ENCODE peak calls at places on chromosomes 1 and 21, in six cellular contexts. One of them, this sample, is unnamed.

GRCh38 chr1:165387505-165387904 is 31.0 kb upstream of the LMX1A start:
- DNase-seq in IMR-90: no peak
- DNase-seq in mesendoderm: no peak
- DNase-seq in H1: no peak
- DNase-seq in H9: no peak
- DNase-seq in mesenchymal stem cell: no peak
- DNase-seq in this sample: no peak

GRCh38 chr21:37193006-37193405 is 74.1 kb downstream of the VPS26C start:
- DNase-seq in IMR-90: no peak
- DNase-seq in mesendoderm: peak; percentile 72
- DNase-seq in H1: no peak
- DNase-seq in H9: peak; percentile 67
- DNase-seq in mesenchymal stem cell: no peak
- DNase-seq in this sample: no peak

GRCh38 chr1:51642739-51643142 is 25.8 kb downstream of the OSBPL9 start:
- DNase-seq in IMR-90: peak; percentile 96
- DNase-seq in mesendoderm: peak; percentile 76
- DNase-seq in H1: no peak
- DNase-seq in H9: no peak
- DNase-seq in mesenchymal stem cell: peak; percentile 91
- DNase-seq in this sample: peak; percentile 47

GRCh38 chr1:183303325-183303645 is 114.9 kb downstream of the NMNAT2 start:
- DNase-seq in IMR-90: no peak
- DNase-seq in mesendoderm: peak; percentile 58
- DNase-seq in H1: no peak
- DNase-seq in H9: no peak
- DNase-seq in mesenchymal stem cell: no peak
- DNase-seq in this sample: no peak

GRCh38 chr21:38993561-38993960 is 187.8 kb downstream of the ETS2 start:
- DNase-seq in IMR-90: peak; percentile 92
- DNase-seq in mesendoderm: no peak
- DNase-seq in H1: no peak
- DNase-seq in H9: no peak
- DNase-seq in mesenchymal stem cell: peak; percentile 81
- DNase-seq in this sample: peak; percentile 40

GRCh38 chr1:229624906-229625871 is 733 bp downstream of the TAF5L start:
- DNase-seq in IMR-90: peak; percentile 58
- DNase-seq in mesendoderm: peak; percentile 65
- DNase-seq in H1: peak; percentile 66
- DNase-seq in H9: peak; percentile 49
- DNase-seq in mesenchymal stem cell: peak; percentile 61
- DNase-seq in this sample: peak; percentile 91

GRCh38 chr1:52899445-52899894 is 22.1 kb downstream of the ECHDC2 start:
- DNase-seq in IMR-90: no peak
- DNase-seq in mesendoderm: no peak
- DNase-seq in H1: no peak
- DNase-seq in H9: no peak
- DNase-seq in mesenchymal stem cell: peak; percentile 33
- DNase-seq in this sample: no peak

GRCh38 chr1:230191079-230191478 is 124.0 kb downstream of the GALNT2 start:
- DNase-seq in IMR-90: peak; percentile 74
- DNase-seq in mesendoderm: no peak
- DNase-seq in H1: no peak
- DNase-seq in H9: no peak
- DNase-seq in mesenchymal stem cell: peak; percentile 85
- DNase-seq in this sample: peak; percentile 40

GRCh38 chr1:174659823-174660222 is 212.1 kb downstream of the GPR52 start:
- DNase-seq in IMR-90: peak; percentile 61
- DNase-seq in mesendoderm: no peak
- DNase-seq in H1: no peak
- DNase-seq in H9: no peak
- DNase-seq in mesenchymal stem cell: no peak
- DNase-seq in this sample: peak; percentile 53

GRCh38 chr1:215453440-215453839 is 113.7 kb upstream of the KCTD3 start:
- DNase-seq in IMR-90: no peak
- DNase-seq in mesendoderm: no peak
- DNase-seq in H1: no peak
- DNase-seq in H9: no peak
- DNase-seq in mesenchymal stem cell: no peak
- DNase-seq in this sample: no peak

GRCh38 chr1:64042331-64043100 is 160.9 kb upstream of the UBE2U start:
- DNase-seq in IMR-90: peak; percentile 98
- DNase-seq in mesendoderm: no peak
- DNase-seq in H1: no peak
- DNase-seq in H9: no peak
- DNase-seq in mesenchymal stem cell: peak; percentile 73
- DNase-seq in this sample: peak; percentile 84

GRCh38 chr1:48236716-48237470 is 14.4 kb downstream of the SLC5A9 start:
- DNase-seq in IMR-90: peak; percentile 35
- DNase-seq in mesendoderm: peak; percentile 79
- DNase-seq in H1: peak; percentile 52
- DNase-seq in H9: no peak
- DNase-seq in mesenchymal stem cell: peak; percentile 6
- DNase-seq in this sample: no peak

GRCh38 chr1:246708166-246708565 is 16.0 kb upstream of the SCCPDH start:
- DNase-seq in IMR-90: no peak
- DNase-seq in mesendoderm: no peak
- DNase-seq in H1: no peak
- DNase-seq in H9: no peak
- DNase-seq in mesenchymal stem cell: no peak
- DNase-seq in this sample: no peak

GRCh38 chr21:20811702-20812101 is 186.5 kb upstream of the NCAM2 start:
- DNase-seq in IMR-90: no peak
- DNase-seq in mesendoderm: no peak
- DNase-seq in H1: no peak
- DNase-seq in H9: no peak
- DNase-seq in mesenchymal stem cell: no peak
- DNase-seq in this sample: no peak

GRCh38 chr1:73756817-73757216 is 441.2 kb downstream of the LRRIQ3 start:
- DNase-seq in IMR-90: no peak
- DNase-seq in mesendoderm: no peak
- DNase-seq in H1: no peak
- DNase-seq in H9: no peak
- DNase-seq in mesenchymal stem cell: no peak
- DNase-seq in this sample: no peak

GRCh38 chr1:114521396-114522263 is 10.6 kb upstream of the TRIM33 start:
- DNase-seq in IMR-90: no peak
- DNase-seq in mesendoderm: no peak
- DNase-seq in H1: no peak
- DNase-seq in H9: no peak
- DNase-seq in mesenchymal stem cell: no peak
- DNase-seq in this sample: no peak

GRCh38 chr1:30759718-30760281 is 2.2 kb upstream of the LAPTM5 start:
- DNase-seq in IMR-90: no peak
- DNase-seq in mesendoderm: no peak
- DNase-seq in H1: no peak
- DNase-seq in H9: no peak
- DNase-seq in mesenchymal stem cell: no peak
- DNase-seq in this sample: no peak

GRCh38 chr1:185314416-185314815 is 2.6 kb downstream of the IVNS1ABP start:
- DNase-seq in IMR-90: no peak
- DNase-seq in mesendoderm: peak; percentile 47
- DNase-seq in H1: no peak
- DNase-seq in H9: no peak
- DNase-seq in mesenchymal stem cell: peak; percentile 35
- DNase-seq in this sample: peak; percentile 11

GRCh38 chr21:40680311-40680710 is 166.6 kb downstream of the DSCAM start:
- DNase-seq in IMR-90: no peak
- DNase-seq in mesendoderm: no peak
- DNase-seq in H1: no peak
- DNase-seq in H9: no peak
- DNase-seq in mesenchymal stem cell: no peak
- DNase-seq in this sample: no peak

GRCh38 chr1:160605792-160606520 is 26.7 kb upstream of the CD84 start:
- DNase-seq in IMR-90: no peak
- DNase-seq in mesendoderm: peak; percentile 31
- DNase-seq in H1: no peak
- DNase-seq in H9: no peak
- DNase-seq in mesenchymal stem cell: no peak
- DNase-seq in this sample: peak; percentile 31

GRCh38 chr1:201213106-201213770 is 22.6 kb downstream of the IGFN1 start:
- DNase-seq in IMR-90: no peak
- DNase-seq in mesendoderm: no peak
- DNase-seq in H1: no peak
- DNase-seq in H9: no peak
- DNase-seq in mesenchymal stem cell: no peak
- DNase-seq in this sample: no peak

GRCh38 chr1:238985312-238985711 is 401.1 kb upstream of the CHRM3 start:
- DNase-seq in IMR-90: no peak
- DNase-seq in mesendoderm: no peak
- DNase-seq in H1: no peak
- DNase-seq in H9: no peak
- DNase-seq in mesenchymal stem cell: no peak
- DNase-seq in this sample: peak; percentile 40

GRCh38 chr1:209900734-209901133 is 37.3 kb upstream of the SYT14 start:
- DNase-seq in IMR-90: peak; percentile 77
- DNase-seq in mesendoderm: no peak
- DNase-seq in H1: no peak
- DNase-seq in H9: no peak
- DNase-seq in mesenchymal stem cell: peak; percentile 38
- DNase-seq in this sample: no peak

DNA sequence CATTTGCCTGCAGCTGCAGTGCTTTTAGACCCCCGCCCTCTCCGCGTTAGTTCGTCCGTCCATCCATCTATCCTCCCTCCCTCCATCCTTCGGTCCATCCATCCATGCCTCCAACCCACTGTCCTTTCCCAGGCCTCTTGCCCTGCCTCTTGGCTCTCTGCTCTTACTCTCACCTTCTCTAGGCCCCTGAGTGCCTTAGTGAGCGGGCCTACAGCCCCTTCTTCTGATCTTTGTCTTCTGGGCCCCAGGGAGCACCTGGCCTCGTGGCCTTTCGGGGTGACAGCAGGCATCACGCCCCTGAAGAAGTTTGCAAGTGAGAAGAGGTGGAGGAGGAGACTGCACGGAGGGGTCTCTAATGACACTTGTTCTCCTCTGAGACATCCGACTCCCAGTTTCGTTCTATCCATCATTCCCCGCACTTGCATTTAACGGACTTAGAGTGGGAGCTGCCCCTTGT is 842 bp downstream of the ATXN7L2 start:
- DNase-seq in IMR-90: no peak
- DNase-seq in mesendoderm: peak; percentile 57
- DNase-seq in H1: no peak
- DNase-seq in H9: peak; percentile 66
- DNase-seq in mesenchymal stem cell: no peak
- DNase-seq in this sample: no peak
- H3K23ac ChIP-seq in IMR-90: peak overlapping the region; percentile 71
- H3K23ac ChIP-seq in mesendoderm: no peak overlapping the region
- H3K23ac ChIP-seq in H1: no peak overlapping the region
- H3K23ac ChIP-seq in H9: no peak overlapping the region
- H3K23ac ChIP-seq in mesenchymal stem cell: peak overlapping the region; percentile 54
- H3K23ac ChIP-seq in this sample: no peak overlapping the region

DNA sequence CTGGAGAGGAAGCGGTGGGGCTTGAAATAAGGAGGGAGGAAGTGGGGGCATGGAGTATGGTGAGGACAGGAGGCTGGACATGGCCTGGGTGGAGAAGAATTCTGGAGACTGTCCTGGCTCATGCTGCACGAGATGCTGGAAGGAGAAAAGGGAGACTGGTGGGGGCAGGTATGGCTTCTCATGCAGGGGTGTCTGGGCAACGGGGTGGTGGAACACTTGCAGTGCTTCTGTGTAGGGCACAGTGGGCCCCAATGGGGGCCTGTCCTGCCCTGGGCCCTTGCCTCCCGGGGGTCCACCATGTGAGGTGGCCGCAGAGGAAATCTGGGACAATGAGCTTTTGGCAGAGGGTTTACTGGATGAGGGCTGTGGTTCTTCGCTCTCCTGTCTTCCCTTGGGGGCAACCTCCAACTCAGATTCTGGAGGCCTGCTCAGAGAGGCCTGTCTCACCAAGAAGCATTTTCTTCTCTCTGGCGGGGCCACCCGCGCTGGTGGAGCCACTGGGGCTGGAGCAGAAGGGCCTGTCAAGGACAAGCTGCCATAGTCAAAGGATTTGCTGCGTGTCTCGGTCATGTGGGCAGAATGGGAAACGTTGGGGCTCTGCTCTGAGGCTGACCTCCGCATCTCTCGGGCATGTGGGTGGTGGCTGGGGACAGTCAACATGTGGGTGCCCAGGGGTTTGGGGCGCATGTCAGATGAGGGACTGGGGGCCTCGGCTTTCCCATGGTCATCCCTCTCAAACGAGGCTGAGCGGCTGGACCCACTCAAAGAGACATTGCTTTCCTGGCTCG is 96.9 kb upstream of the EDN2 start:
- DNase-seq in IMR-90: no peak
- DNase-seq in mesendoderm: no peak
- DNase-seq in H1: no peak
- DNase-seq in H9: no peak
- DNase-seq in mesenchymal stem cell: no peak
- DNase-seq in this sample: no peak
- H3K23ac ChIP-seq in IMR-90: no peak overlapping the region
- H3K23ac ChIP-seq in mesendoderm: no peak overlapping the region
- H3K23ac ChIP-seq in H1: no peak overlapping the region
- H3K23ac ChIP-seq in H9: no peak overlapping the region
- H3K23ac ChIP-seq in mesenchymal stem cell: no peak overlapping the region
- H3K23ac ChIP-seq in this sample: no peak overlapping the region

GRCh38 chr1:34746101-34746500 is 8.7 kb upstream of the GJB5 start:
- DNase-seq in IMR-90: no peak
- DNase-seq in mesendoderm: no peak
- DNase-seq in H1: no peak
- DNase-seq in H9: no peak
- DNase-seq in mesenchymal stem cell: no peak
- DNase-seq in this sample: no peak

GRCh38 chr1:34745666-34746065 is 9.2 kb upstream of the GJB5 start:
- DNase-seq in IMR-90: no peak
- DNase-seq in mesendoderm: no peak
- DNase-seq in H1: no peak
- DNase-seq in H9: no peak
- DNase-seq in mesenchymal stem cell: no peak
- DNase-seq in this sample: no peak

GRCh38 chr1:34742667-34743270 is 12.1 kb upstream of the GJB5 start:
- DNase-seq in IMR-90: peak; percentile 41
- DNase-seq in mesendoderm: peak; percentile 82
- DNase-seq in H1: peak; percentile 98
- DNase-seq in H9: peak; percentile 91
- DNase-seq in mesenchymal stem cell: peak; percentile 47
- DNase-seq in this sample: peak; percentile 87

GRCh38 chr1:34744851-34745250 is 10.0 kb upstream of the GJB5 start:
- DNase-seq in IMR-90: no peak
- DNase-seq in mesendoderm: no peak
- DNase-seq in H1: no peak
- DNase-seq in H9: no peak
- DNase-seq in mesenchymal stem cell: no peak
- DNase-seq in this sample: no peak

DNA sequence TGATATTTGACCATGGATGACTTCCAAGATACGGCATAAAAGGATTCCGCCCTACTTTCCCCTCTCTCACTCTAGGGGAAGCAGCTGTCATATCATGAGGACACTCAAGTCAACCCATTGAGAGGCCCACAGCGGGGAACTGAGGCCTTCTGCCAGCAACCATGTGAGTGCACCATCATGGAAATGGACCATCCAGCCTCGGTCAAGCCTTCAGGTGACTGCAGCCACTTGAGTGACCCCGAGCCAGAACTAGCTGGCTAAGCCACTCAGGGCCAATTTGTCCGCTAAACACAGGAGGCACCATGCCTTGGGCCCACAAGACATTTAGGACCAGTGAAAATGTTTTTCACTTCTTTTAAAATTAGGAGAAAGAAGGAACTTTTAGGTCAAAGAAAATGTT is 11.1 kb upstream of the GJB5 start:
- DNase-seq in IMR-90: no peak
- DNase-seq in mesendoderm: no peak
- DNase-seq in H1: no peak
- DNase-seq in H9: no peak
- DNase-seq in mesenchymal stem cell: no peak
- DNase-seq in this sample: no peak
- H3K23ac ChIP-seq in IMR-90: no peak overlapping the region
- H3K23ac ChIP-seq in mesendoderm: no peak overlapping the region
- H3K23ac ChIP-seq in H1: no peak overlapping the region
- H3K23ac ChIP-seq in H9: no peak overlapping the region
- H3K23ac ChIP-seq in mesenchymal stem cell: no peak overlapping the region
- H3K23ac ChIP-seq in this sample: no peak overlapping the region

GRCh38 chr21:44984792-44985440 is 45.1 kb downstream of the SLX9 start:
- DNase-seq in IMR-90: no peak
- DNase-seq in mesendoderm: peak; percentile 22
- DNase-seq in H1: no peak
- DNase-seq in H9: peak; percentile 64
- DNase-seq in mesenchymal stem cell: no peak
- DNase-seq in this sample: no peak
- H3K23ac ChIP-seq in IMR-90: no peak overlapping the region
- H3K23ac ChIP-seq in mesendoderm: no peak overlapping the region
- H3K23ac ChIP-seq in H1: no peak overlapping the region
- H3K23ac ChIP-seq in H9: no peak overlapping the region
- H3K23ac ChIP-seq in mesenchymal stem cell: no peak overlapping the region
- H3K23ac ChIP-seq in this sample: no peak overlapping the region